ENCODE peak calls at places on chromosomes 12 and 14, in four cellular contexts. One of them, this sample, is unnamed.

GRCh38 chr14:66425402-66425801 is 60.8 kb upstream of the CCDC196 start:
- DNase-seq in HepG2: no peak
- DNase-seq in K562: no peak
- DNase-seq in HCT116: no peak
- DNase-seq in this sample: no peak

GRCh38 chr12:86929962-86930361 is 673.8 kb upstream of the MGAT4C start:
- DNase-seq in HepG2: no peak
- DNase-seq in K562: no peak
- DNase-seq in HCT116: no peak
- DNase-seq in this sample: no peak

GRCh38 chr12:55673638-55674037 is 34.1 kb downstream of the ITGA7 start:
- DNase-seq in HepG2: no peak
- DNase-seq in K562: no peak
- DNase-seq in HCT116: no peak
- DNase-seq in this sample: no peak

GRCh38 chr12:19575307-19576243 is 136.3 kb downstream of the AEBP2 start:
- DNase-seq in HepG2: peak
- DNase-seq in K562: peak
- DNase-seq in HCT116: peak
- DNase-seq in this sample: peak

GRCh38 chr12:109741970-109742372 is 28.3 kb downstream of the FAM222A start:
- DNase-seq in HepG2: peak
- DNase-seq in K562: no peak
- DNase-seq in HCT116: no peak
- DNase-seq in this sample: peak

GRCh38 chr12:98228619-98229538 is 286.5 kb upstream of the TMPO start:
- DNase-seq in HepG2: no peak
- DNase-seq in K562: no peak
- DNase-seq in HCT116: no peak
- DNase-seq in this sample: no peak

GRCh38 chr14:30333934-30334333 is 225.0 kb upstream of the G2E3 start:
- DNase-seq in HepG2: no peak
- DNase-seq in K562: no peak
- DNase-seq in HCT116: no peak
- DNase-seq in this sample: no peak

GRCh38 chr12:83818888-83819287 is 1093.7 kb downstream of the SLC6A15 start:
- DNase-seq in HepG2: no peak
- DNase-seq in K562: no peak
- DNase-seq in HCT116: no peak
- DNase-seq in this sample: no peak

GRCh38 chr14:24110060-24110459 is 4.5 kb upstream of the DCAF11 start:
- DNase-seq in HepG2: peak
- DNase-seq in K562: no peak
- DNase-seq in HCT116: no peak
- DNase-seq in this sample: no peak

GRCh38 chr14:47966411-47966810 is 291.0 kb upstream of the MDGA2 start:
- DNase-seq in HepG2: no peak
- DNase-seq in K562: no peak
- DNase-seq in HCT116: no peak
- DNase-seq in this sample: peak

GRCh38 chr14:68807987-68808386 is 15.1 kb upstream of the ZFP36L1 start:
- DNase-seq in HepG2: no peak
- DNase-seq in K562: no peak
- DNase-seq in HCT116: no peak
- DNase-seq in this sample: peak

GRCh38 chr14:77524536-77524935 is 25.9 kb upstream of the ISM2 start:
- DNase-seq in HepG2: no peak
- DNase-seq in K562: no peak
- DNase-seq in HCT116: no peak
- DNase-seq in this sample: no peak

GRCh38 chr14:104550340-104550848 is 29.2 kb upstream of the C14orf180 start:
- DNase-seq in HepG2: no peak
- DNase-seq in K562: no peak
- DNase-seq in HCT116: no peak
- DNase-seq in this sample: peak

GRCh38 chr12:80412343-80412953 is 31.6 kb upstream of the PTPRQ start:
- DNase-seq in HepG2: peak
- DNase-seq in K562: peak
- DNase-seq in HCT116: peak
- DNase-seq in this sample: peak

GRCh38 chr12:44342371-44342770 is 506.5 kb downstream of the TMEM117 start:
- DNase-seq in HepG2: no peak
- DNase-seq in K562: no peak
- DNase-seq in HCT116: no peak
- DNase-seq in this sample: no peak

GRCh38 chr12:119693006-119693405 is 25.1 kb downstream of the PRKAB1 start:
- DNase-seq in HepG2: no peak
- DNase-seq in K562: no peak
- DNase-seq in HCT116: no peak
- DNase-seq in this sample: peak

GRCh38 chr12:55816876-55817351 is 610 bp downstream of the SARNP start:
- DNase-seq in HepG2: no peak
- DNase-seq in K562: peak
- DNase-seq in HCT116: no peak
- DNase-seq in this sample: peak

GRCh38 chr12:88334271-88334670 is 192.2 kb downstream of the TMTC3 start:
- DNase-seq in HepG2: no peak
- DNase-seq in K562: peak
- DNase-seq in HCT116: no peak
- DNase-seq in this sample: no peak

GRCh38 chr12:94954029-94954685 is 49.3 kb downstream of the NDUFA12 start:
- DNase-seq in HepG2: no peak
- DNase-seq in K562: peak
- DNase-seq in HCT116: peak
- DNase-seq in this sample: no peak

GRCh38 chr14:100531591-100532121 is 55.6 kb downstream of the BEGAIN start:
- DNase-seq in HepG2: no peak
- DNase-seq in K562: no peak
- DNase-seq in HCT116: no peak
- DNase-seq in this sample: peak

GRCh38 chr14:32256606-32257005 is 53.5 kb upstream of the RNU6-8 start:
- DNase-seq in HepG2: no peak
- DNase-seq in K562: no peak
- DNase-seq in HCT116: no peak
- DNase-seq in this sample: no peak

GRCh38 chr12:132633398-132633797 is 14.8 kb downstream of the P2RX2 start:
- DNase-seq in HepG2: no peak
- DNase-seq in K562: no peak
- DNase-seq in HCT116: no peak
- DNase-seq in this sample: no peak

GRCh38 chr14:35224615-35225014 is 67.6 kb upstream of the PSMA6 start:
- DNase-seq in HepG2: no peak
- DNase-seq in K562: no peak
- DNase-seq in HCT116: no peak
- DNase-seq in this sample: no peak

GRCh38 chr12:121579981-121580868 is 598 bp downstream of the KDM2B start:
- DNase-seq in HepG2: peak
- DNase-seq in K562: peak
- DNase-seq in HCT116: no peak
- DNase-seq in this sample: peak

GRCh38 chr12:546265-546919 is 86.7 kb downstream of the B4GALNT3 start:
- DNase-seq in HepG2: no peak
- DNase-seq in K562: no peak
- DNase-seq in HCT116: no peak
- DNase-seq in this sample: no peak

GRCh38 chr14:48527832-48528231 is 852.4 kb upstream of the MDGA2 start:
- DNase-seq in HepG2: no peak
- DNase-seq in K562: no peak
- DNase-seq in HCT116: no peak
- DNase-seq in this sample: no peak

GRCh38 chr14:52711666-52712065 is 4.7 kb downstream of the PSMC6 start:
- DNase-seq in HepG2: no peak
- DNase-seq in K562: no peak
- DNase-seq in HCT116: no peak
- DNase-seq in this sample: no peak

GRCh38 chr12:128752386-128752785 is 71.4 kb downstream of the SLC15A4 start:
- DNase-seq in HepG2: no peak
- DNase-seq in K562: no peak
- DNase-seq in HCT116: no peak
- DNase-seq in this sample: no peak

GRCh38 chr14:37580146-37580545 is 14.9 kb downstream of the FOXA1 start:
- DNase-seq in HepG2: no peak
- DNase-seq in K562: no peak
- DNase-seq in HCT116: no peak
- DNase-seq in this sample: no peak

GRCh38 chr12:26195641-26196423 is 459 bp downstream of the SSPN start:
- DNase-seq in HepG2: no peak
- DNase-seq in K562: no peak
- DNase-seq in HCT116: no peak
- DNase-seq in this sample: peak

GRCh38 chr12:113325938-113326337 is 9.0 kb downstream of the SLC8B1 start:
- DNase-seq in HepG2: no peak
- DNase-seq in K562: no peak
- DNase-seq in HCT116: no peak
- DNase-seq in this sample: no peak

GRCh38 chr12:57476162-57476992 is 3.3 kb downstream of the ARHGAP9 start:
- DNase-seq in HepG2: no peak
- DNase-seq in K562: no peak
- DNase-seq in HCT116: no peak
- DNase-seq in this sample: no peak

GRCh38 chr12:48142818-48143674 is 14.3 kb downstream of the ASB8 start:
- DNase-seq in HepG2: no peak
- DNase-seq in K562: no peak
- DNase-seq in HCT116: no peak
- DNase-seq in this sample: no peak

GRCh38 chr12:123254853-123255446 is 16.7 kb downstream of the CDK2AP1 start:
- DNase-seq in HepG2: no peak
- DNase-seq in K562: no peak
- DNase-seq in HCT116: no peak
- DNase-seq in this sample: no peak

GRCh38 chr12:116368196-116369194 is 91.0 kb upstream of the MED13L start:
- DNase-seq in HepG2: no peak
- DNase-seq in K562: no peak
- DNase-seq in HCT116: no peak
- DNase-seq in this sample: no peak

GRCh38 chr12:24222968-24223367 is 273.5 kb upstream of the SOX5 start:
- DNase-seq in HepG2: no peak
- DNase-seq in K562: no peak
- DNase-seq in HCT116: no peak
- DNase-seq in this sample: no peak

GRCh38 chr12:81365284-81365683 is 287.4 kb downstream of the ACSS3 start:
- DNase-seq in HepG2: no peak
- DNase-seq in K562: no peak
- DNase-seq in HCT116: no peak
- DNase-seq in this sample: no peak

GRCh38 chr14:72024043-72024407 is 91.8 kb downstream of the RGS6 start:
- DNase-seq in HepG2: peak
- DNase-seq in K562: peak
- DNase-seq in HCT116: peak
- DNase-seq in this sample: peak
- TF ChIP-seq RAD21 in HepG2: no peak
- TF ChIP-seq RAD21 in K562: no peak
- TF ChIP-seq RAD21 in HCT116: peak
- TF ChIP-seq RAD21 in this sample: peak

GRCh38 chr12:32240833-32241232 is 134.2 kb downstream of the BICD1 start:
- DNase-seq in HepG2: no peak
- DNase-seq in K562: no peak
- DNase-seq in HCT116: no peak
- DNase-seq in this sample: no peak
- TF ChIP-seq YY1 in HepG2: no peak
- TF ChIP-seq YY1 in K562: no peak
- TF ChIP-seq YY1 in HCT116: no peak
- TF ChIP-seq YY1 in this sample: no peak

GRCh38 chr12:89414851-89415250 is 62.5 kb upstream of the DUSP6 start:
- DNase-seq in HepG2: no peak
- DNase-seq in K562: no peak
- DNase-seq in HCT116: no peak
- DNase-seq in this sample: no peak

GRCh38 chr12:89418228-89418910 is 66.1 kb upstream of the DUSP6 start:
- DNase-seq in HepG2: no peak
- DNase-seq in K562: no peak
- DNase-seq in HCT116: no peak
- DNase-seq in this sample: no peak

GRCh38 chr12:89414322-89414721 is 62.0 kb upstream of the DUSP6 start:
- DNase-seq in HepG2: no peak
- DNase-seq in K562: no peak
- DNase-seq in HCT116: no peak
- DNase-seq in this sample: no peak

GRCh38 chr12:89416049-89416792 is 63.9 kb upstream of the DUSP6 start:
- DNase-seq in HepG2: no peak
- DNase-seq in K562: no peak
- DNase-seq in HCT116: no peak
- DNase-seq in this sample: no peak

DNA sequence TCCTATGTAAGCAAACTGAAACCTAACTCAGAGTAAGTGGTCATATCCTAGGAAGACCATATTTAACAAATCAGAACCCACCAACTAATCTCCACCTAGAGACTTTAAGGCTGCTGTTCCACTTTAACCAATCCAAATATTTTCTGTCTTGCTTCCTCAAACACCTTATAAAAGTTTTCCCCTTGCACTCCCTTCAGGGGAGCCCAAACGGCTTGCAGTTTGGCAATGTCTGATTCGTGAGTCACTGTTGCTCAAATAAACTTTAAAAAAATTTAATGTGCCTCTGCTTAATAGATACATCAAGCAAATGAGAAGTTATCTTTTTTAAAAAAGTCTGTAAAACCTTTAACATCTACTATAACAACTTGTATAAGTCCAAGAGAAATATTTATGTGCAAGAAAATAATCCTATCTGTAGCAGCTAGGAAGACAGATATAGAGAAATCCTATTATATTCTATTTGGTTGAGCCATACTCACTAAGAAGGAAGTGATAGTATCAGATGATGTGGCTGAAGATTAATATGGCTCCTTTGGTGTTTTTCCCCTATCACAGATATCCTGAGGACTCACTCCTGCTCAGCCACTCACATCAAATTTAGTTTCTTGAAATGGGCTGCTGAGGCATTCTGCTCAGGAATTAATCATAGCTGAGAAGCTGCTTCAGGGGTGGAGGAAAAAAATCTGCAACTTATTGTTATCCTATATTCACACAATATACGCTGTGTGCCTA is 65.1 kb upstream of the DUSP6 start:
- DNase-seq in HepG2: no peak
- DNase-seq in K562: no peak
- DNase-seq in HCT116: no peak
- DNase-seq in this sample: no peak
- TF ChIP-seq ZBTB33 in HepG2: no peak
- TF ChIP-seq ZBTB33 in K562: no peak
- TF ChIP-seq ZBTB33 in HCT116: no peak
- TF ChIP-seq ZBTB33 in this sample: no peak

GRCh38 chr12:92721668-92722067 is 18.9 kb downstream of the PLEKHG7 start:
- DNase-seq in HepG2: no peak
- DNase-seq in K562: no peak
- DNase-seq in HCT116: no peak
- DNase-seq in this sample: no peak

GRCh38 chr12:92717202-92717601 is 14.4 kb downstream of the PLEKHG7 start:
- DNase-seq in HepG2: no peak
- DNase-seq in K562: peak
- DNase-seq in HCT116: peak
- DNase-seq in this sample: peak

GRCh38 chr12:92721130-92721529 is 18.3 kb downstream of the PLEKHG7 start:
- DNase-seq in HepG2: no peak
- DNase-seq in K562: no peak
- DNase-seq in HCT116: no peak
- DNase-seq in this sample: no peak

GRCh38 chr12:92718483-92718985 is 15.7 kb downstream of the PLEKHG7 start:
- DNase-seq in HepG2: peak
- DNase-seq in K562: no peak
- DNase-seq in HCT116: no peak
- DNase-seq in this sample: no peak

GRCh38 chr12:92719674-92720073 is 16.9 kb downstream of the PLEKHG7 start:
- DNase-seq in HepG2: no peak
- DNase-seq in K562: no peak
- DNase-seq in HCT116: no peak
- DNase-seq in this sample: no peak
- TF ChIP-seq RAD21 in HepG2: no peak
- TF ChIP-seq RAD21 in K562: no peak
- TF ChIP-seq RAD21 in HCT116: no peak
- TF ChIP-seq RAD21 in this sample: no peak